ENCODE peak calls at places on chromosomes 16 and 17, in ten cellular contexts. M, E, Z, L, F, B, A, O, Q and U are unnamed samples.

GRCh38 chr17:38916771-38917170 is 8.6 kb upstream of the LASP1NB start:
- DNase-seq in Z (no peak), E (peak; percentile 5), A (no peak), L (no peak), M (peak; percentile 23), F (no peak), Q (no peak), O (peak; percentile 36), B (no peak), U (no peak)

GRCh38 chr16:14301150-14302030 is 230.3 kb downstream of the MRTFB start:
- DNase-seq in B (peak; percentile 42), Q (no peak), A (no peak), E (peak; percentile 42), F (no peak), L (peak; percentile 21), Z (no peak), M (peak; percentile 57), O (no peak), U (peak; percentile 29)

GRCh38 chr17:16378631-16379282 is 2.1 kb upstream of the UBB start:
- DNase-seq in Q (no peak), M (peak; percentile 73), E (peak; percentile 62), O (no peak), F (peak; percentile 30), B (no peak), Z (no peak), A (no peak), L (peak; percentile 39), U (no peak)

GRCh38 chr16:2664522-2665096 is 17.7 kb upstream of the KCTD5 start:
- DNase-seq in Z (no peak), F (peak; percentile 39), L (no peak), O (peak; percentile 13), A (no peak), B (no peak), E (peak; percentile 45), Q (no peak), M (no peak), U (no peak)

GRCh38 chr16:49489686-49490320 is 116.2 kb downstream of the C16orf78 start:
- DNase-seq in E (no peak), O (peak; percentile 57), F (no peak), Z (peak; percentile 16), B (no peak), Q (no peak), M (peak; percentile 64), A (no peak), L (no peak), U (no peak)

GRCh38 chr17:40548982-40549680 is 16.1 kb downstream of the CCR7 start:
- DNase-seq in L (no peak), O (peak; percentile 90), F (no peak), Z (no peak), B (peak; percentile 71), M (peak; percentile 73), Q (no peak), A (peak; percentile 71), E (peak; percentile 50), U (peak; percentile 63)

GRCh38 chr17:19386276-19386863 is 620 bp downstream of the MFAP4 start:
- DNase-seq in F (no peak), Q (no peak), L (no peak), O (peak; percentile 96), B (peak; percentile 91), E (peak; percentile 51), Z (peak; percentile 81), M (peak; percentile 90), A (peak; percentile 91), U (peak; percentile 62)

GRCh38 chr17:40190197-40191021 is 13.1 kb downstream of the RAPGEFL1 start:
- DNase-seq in O (no peak), Q (no peak), M (no peak), E (no peak), Z (no peak), F (no peak), B (no peak), A (no peak), L (peak; percentile 61), U (no peak)

GRCh38 chr17:4710693-4711634 is 532 bp downstream of the ARRB2 start:
- DNase-seq in E (peak; percentile 35), F (no peak), Q (no peak), O (peak; percentile 90), A (no peak), L (no peak), B (no peak), Z (peak; percentile 41), M (no peak), U (no peak)

GRCh38 chr17:4708436-4708835 is 2.0 kb upstream of the ARRB2 start:
- DNase-seq in F (no peak), O (no peak), Z (no peak), B (no peak), Q (no peak), E (no peak), A (no peak), M (no peak), L (no peak), U (no peak)

GRCh38 chr17:4712526-4712925 is 2.1 kb downstream of the ARRB2 start:
- DNase-seq in L (no peak), Q (no peak), E (no peak), M (no peak), B (no peak), A (no peak), F (no peak), O (no peak), Z (no peak), U (no peak)

GRCh38 chr17:4709794-4710692 is at the start of gene ARRB2:
- DNase-seq in M (peak; percentile 100), B (peak; percentile 98), Q (peak; percentile 96), E (peak; percentile 99), A (peak; percentile 98), Z (peak; percentile 99), L (peak; percentile 90), F (peak; percentile 97), O (peak; percentile 99), U (peak; percentile 90)

DNA sequence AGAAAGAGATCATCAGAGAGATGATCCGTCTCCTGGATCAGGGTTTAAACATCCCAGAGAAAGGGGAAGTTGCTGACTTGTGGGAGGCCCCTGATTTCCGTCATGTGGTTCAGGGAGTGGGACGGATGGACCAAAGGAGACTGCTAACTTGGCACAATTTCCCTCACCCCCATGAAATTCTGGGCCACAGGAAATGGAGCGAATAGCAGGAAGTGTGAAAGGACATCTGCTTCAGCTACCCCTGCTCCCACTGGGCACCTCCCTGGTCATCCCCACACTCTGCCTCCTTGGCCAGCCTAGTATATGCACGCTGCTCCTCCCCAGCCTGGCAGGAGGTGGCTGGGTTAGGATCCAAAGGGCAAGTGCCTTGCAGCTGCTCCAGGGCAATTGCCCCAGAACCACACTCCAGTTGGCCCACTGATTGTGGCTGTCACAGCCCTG is 1.3 kb downstream of the ARRB2 start:
- DNase-seq in F (no peak), M (no peak), L (no peak), B (no peak), E (no peak), Q (no peak), A (no peak), O (no peak), Z (peak; percentile 46), U (no peak)
- TF ChIP-seq POLR2A in F (no peak), M (no peak), L (no peak), B (no peak), E (no peak), Q (no peak), A (no peak), O (no peak), Z (no peak), U (no peak)

GRCh38 chr17:30824356-30825145 is at the start of gene CRLF3:
- DNase-seq in Q (peak; percentile 95), M (peak; percentile 99), A (peak; percentile 92), Z (peak; percentile 92), L (peak; percentile 93), B (peak; percentile 80), E (peak; percentile 91), O (peak; percentile 97), F (peak; percentile 81), U (peak; percentile 60)
- TF ChIP-seq POLR2A in Q (peak; percentile 88), M (peak; percentile 47), A (peak; percentile 43), Z (no peak), L (peak; percentile 90), B (peak; percentile 60), E (no peak), O (no peak), F (peak; percentile 74), U (peak; percentile 78)

GRCh38 chr17:50799582-50799981 is 32.3 kb upstream of the ANKRD40CL start:
- DNase-seq in B (no peak), Q (no peak), F (no peak), M (no peak), A (no peak), L (no peak), O (no peak), E (no peak), Z (no peak), U (no peak)

GRCh38 chr17:50798424-50799344 is 31.4 kb upstream of the ANKRD40CL start:
- DNase-seq in A (no peak), O (peak; percentile 84), E (no peak), F (peak; percentile 47), M (no peak), Q (no peak), B (no peak), L (no peak), Z (no peak), U (no peak)

GRCh38 chr17:50802609-50803571 is 32.5 kb upstream of the WFIKKN2 start:
- DNase-seq in B (no peak), O (no peak), M (no peak), L (no peak), Q (no peak), A (no peak), F (no peak), Z (no peak), E (no peak), U (no peak)

GRCh38 chr17:50803676-50804075 is 31.7 kb upstream of the WFIKKN2 start:
- DNase-seq in O (no peak), Q (no peak), B (no peak), L (no peak), F (no peak), E (no peak), Z (no peak), A (no peak), M (no peak), U (no peak)

GRCh38 chr17:50800196-50800700 is 32.9 kb upstream of the ANKRD40CL start:
- DNase-seq in M (no peak), A (no peak), B (no peak), L (no peak), E (no peak), Q (no peak), Z (no peak), O (no peak), F (no peak), U (no peak)
- TF ChIP-seq POLR2A in M (no peak), A (no peak), B (no peak), L (no peak), E (no peak), Q (no peak), Z (no peak), O (no peak), F (no peak), U (no peak)

DNA sequence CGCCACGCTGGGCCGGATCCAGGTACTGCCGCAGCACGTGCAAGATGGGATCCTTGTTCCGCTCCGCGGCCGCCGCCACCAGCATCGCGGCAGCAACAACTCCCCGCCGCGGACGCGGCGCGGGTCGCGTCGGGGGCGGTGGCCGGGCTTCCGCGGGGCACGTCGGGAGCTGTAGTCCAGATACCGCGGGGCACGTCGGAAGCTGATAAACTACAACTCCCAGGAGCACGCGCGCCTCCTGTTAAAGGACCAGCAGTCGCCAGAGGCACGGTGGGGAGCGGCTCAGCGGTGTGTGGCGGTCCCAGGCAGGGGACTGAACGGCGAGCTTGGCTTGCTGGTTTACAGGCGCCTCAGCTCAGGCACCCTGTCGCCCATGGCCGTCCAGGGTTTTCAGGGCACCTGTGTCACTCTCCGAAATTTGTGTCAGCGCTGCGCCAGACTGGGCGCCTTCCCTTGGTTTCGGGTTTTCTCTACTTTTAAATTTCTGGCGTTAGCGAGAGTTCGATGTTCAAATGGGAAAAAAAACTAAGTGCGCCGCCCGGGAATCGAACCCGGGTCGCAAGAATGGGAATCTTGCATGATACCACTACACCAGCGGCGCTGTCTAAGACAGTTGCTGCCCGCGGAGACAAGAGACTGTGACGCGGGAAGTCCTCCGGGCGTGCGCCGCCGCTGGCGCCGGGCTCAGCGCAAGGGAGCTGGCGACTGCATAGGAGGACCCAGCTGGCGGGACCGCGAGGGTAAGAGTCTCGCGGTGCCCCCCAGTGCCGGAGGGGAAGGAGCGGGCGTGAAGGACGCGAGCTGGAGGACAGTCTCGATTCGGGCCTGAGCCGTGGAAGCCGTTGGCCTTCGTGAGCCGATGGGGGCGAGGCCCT is at the start of gene METTL26:
- DNase-seq in E (peak; percentile 97), F (peak; percentile 95), B (peak; percentile 96), Z (peak; percentile 98), Q (peak; percentile 99), L (peak; percentile 80), O (peak; percentile 99), M (peak; percentile 99), A (peak; percentile 98), U (peak; percentile 94)
- TF ChIP-seq POLR2A in E (no peak), F (peak; percentile 58), B (peak; percentile 53), Z (no peak), Q (peak; percentile 68), L (peak; percentile 69), O (no peak), M (no peak), A (no peak), U (peak; percentile 16)